ENCODE peak calls at places on chromosomes 5 and 9, in ten cellular contexts. E is hepatocyte; Y is neural progenitor cell; O is neuronal stem cell; D is mucosa of descending colon; P is adrenal gland; T is left ventricle myocardium inferior; I is naive thymus-derived CD4-positive, alpha-beta T cell; V is psoas muscle; R is uterus. Q is an unnamed sample.

GRCh38 chr9:134642385-134643181 is 980 bp downstream of the COL5A1 start:
- DNase-seq in E (peak; percentile 68), Y (peak; percentile 73), O (peak; percentile 49), D (peak; percentile 65), P (peak; percentile 53), T (peak; percentile 68), I (no peak), V (peak; percentile 75), R (peak; percentile 90), Q (no peak)

GRCh38 chr5:150464554-150465012 is 15.0 kb upstream of the RPS14 start:
- DNase-seq in E (no peak), Y (no peak), O (no peak), D (no peak), P (peak; percentile 83), T (no peak), I (no peak), V (no peak), R (peak; percentile 65), Q (no peak)

GRCh38 chr5:168699002-168699401 is 119.8 kb upstream of the PANK3 start:
- DNase-seq in E (no peak), Y (no peak), O (no peak), D (no peak), P (no peak), T (peak; percentile 50), I (no peak), V (peak; percentile 48), R (no peak), Q (no peak)

GRCh38 chr5:4518924-4519660 is 621.0 kb upstream of the ADAMTS16 start:
- DNase-seq in E (no peak), Y (peak; percentile 57), O (no peak), D (no peak), P (no peak), T (no peak), I (no peak), V (no peak), R (no peak), Q (no peak)

GRCh38 chr5:45109636-45110035 is 300.9 kb downstream of the MRPS30 start:
- DNase-seq in E (no peak), Y (no peak), O (no peak), D (no peak), P (no peak), T (no peak), I (no peak), V (no peak), R (no peak), Q (no peak)

GRCh38 chr9:134053941-134054761 is 13.7 kb downstream of the BRD3 start:
- DNase-seq in E (no peak), Y (no peak), O (no peak), D (peak; percentile 25), P (peak; percentile 17), T (peak; percentile 10), I (no peak), V (no peak), R (no peak), Q (no peak)

GRCh38 chr5:137332296-137332695 is 166.8 kb downstream of the SPOCK1 start:
- DNase-seq in E (no peak), Y (no peak), O (no peak), D (no peak), P (no peak), T (peak; percentile 18), I (no peak), V (no peak), R (no peak), Q (no peak)

GRCh38 chr9:110116543-110116885 is 91.4 kb downstream of the C9orf152 start:
- DNase-seq in E (peak; percentile 51), Y (no peak), O (no peak), D (no peak), P (no peak), T (no peak), I (no peak), V (no peak), R (peak; percentile 38), Q (no peak)

GRCh38 chr5:179008667-179009066 is 13.5 kb upstream of the GRM6 start:
- DNase-seq in E (no peak), Y (no peak), O (no peak), D (no peak), P (no peak), T (no peak), I (no peak), V (no peak), R (no peak), Q (no peak)
- H3K9me3 ChIP-seq in E (no peaks in the 10 kb centered on the region), Y (peaks cover 11% of the 10 kb centered on the region), O (peaks cover 12% of the 10 kb centered on the region), D (peaks cover 17% of the 10 kb centered on the region), P (no peaks in the 10 kb centered on the region), T (peaks cover 62% of the 10 kb centered on the region), I (no peaks in the 10 kb centered on the region), V (peaks cover 30% of the 10 kb centered on the region), R (no peaks in the 10 kb centered on the region), Q (no peaks in the 10 kb centered on the region)

GRCh38 chr5:122776143-122776542 is 1.3 kb downstream of the SNX2 start:
- DNase-seq in E (no peak), Y (no peak), O (no peak), D (no peak), P (no peak), T (no peak), I (no peak), V (no peak), R (no peak), Q (no peak)

GRCh38 chr5:122778157-122778556 is 3.3 kb downstream of the SNX2 start:
- DNase-seq in E (no peak), Y (no peak), O (no peak), D (no peak), P (no peak), T (no peak), I (no peak), V (no peak), R (no peak), Q (no peak)

GRCh38 chr5:122779451-122779850 is 4.6 kb downstream of the SNX2 start:
- DNase-seq in E (no peak), Y (no peak), O (no peak), D (no peak), P (no peak), T (no peak), I (no peak), V (no peak), R (no peak), Q (no peak)

GRCh38 chr5:122781465-122781864 is 6.6 kb downstream of the SNX2 start:
- DNase-seq in E (no peak), Y (no peak), O (no peak), D (no peak), P (no peak), T (no peak), I (no peak), V (no peak), R (no peak), Q (no peak)

GRCh38 chr5:122780296-122780695 is 5.4 kb downstream of the SNX2 start:
- DNase-seq in E (no peak), Y (no peak), O (no peak), D (no peak), P (no peak), T (no peak), I (no peak), V (no peak), R (no peak), Q (no peak)
- H3K9me3 ChIP-seq in E (no peaks in the 10 kb centered on the region), Y (no peaks in the 10 kb centered on the region), O (no peaks in the 10 kb centered on the region), D (peaks cover 1% of the 10 kb centered on the region), P (no peaks in the 10 kb centered on the region), T (peaks cover 7% of the 10 kb centered on the region), I (no peaks in the 10 kb centered on the region), V (no peaks in the 10 kb centered on the region), R (peaks cover 3% of the 10 kb centered on the region), Q (no peaks in the 10 kb centered on the region)

GRCh38 chr5:658103-658502 is 35.0 kb downstream of the TPPP start:
- DNase-seq in E (no peak), Y (no peak), O (no peak), D (no peak), P (no peak), T (no peak), I (no peak), V (no peak), R (no peak), Q (no peak)

GRCh38 chr5:657570-657969 is 35.6 kb downstream of the TPPP start:
- DNase-seq in E (no peak), Y (no peak), O (no peak), D (no peak), P (no peak), T (no peak), I (no peak), V (no peak), R (no peak), Q (no peak)

GRCh38 chr5:660491-661030 is 32.6 kb downstream of the TPPP start:
- DNase-seq in E (no peak), Y (no peak), O (no peak), D (no peak), P (no peak), T (no peak), I (no peak), V (no peak), R (no peak), Q (no peak)

GRCh38 chr5:661891-662750 is 31.0 kb downstream of the TPPP start:
- DNase-seq in E (no peak), Y (no peak), O (no peak), D (peak; percentile 49), P (no peak), T (peak; percentile 14), I (no peak), V (peak; percentile 9), R (no peak), Q (no peak)

DNA sequence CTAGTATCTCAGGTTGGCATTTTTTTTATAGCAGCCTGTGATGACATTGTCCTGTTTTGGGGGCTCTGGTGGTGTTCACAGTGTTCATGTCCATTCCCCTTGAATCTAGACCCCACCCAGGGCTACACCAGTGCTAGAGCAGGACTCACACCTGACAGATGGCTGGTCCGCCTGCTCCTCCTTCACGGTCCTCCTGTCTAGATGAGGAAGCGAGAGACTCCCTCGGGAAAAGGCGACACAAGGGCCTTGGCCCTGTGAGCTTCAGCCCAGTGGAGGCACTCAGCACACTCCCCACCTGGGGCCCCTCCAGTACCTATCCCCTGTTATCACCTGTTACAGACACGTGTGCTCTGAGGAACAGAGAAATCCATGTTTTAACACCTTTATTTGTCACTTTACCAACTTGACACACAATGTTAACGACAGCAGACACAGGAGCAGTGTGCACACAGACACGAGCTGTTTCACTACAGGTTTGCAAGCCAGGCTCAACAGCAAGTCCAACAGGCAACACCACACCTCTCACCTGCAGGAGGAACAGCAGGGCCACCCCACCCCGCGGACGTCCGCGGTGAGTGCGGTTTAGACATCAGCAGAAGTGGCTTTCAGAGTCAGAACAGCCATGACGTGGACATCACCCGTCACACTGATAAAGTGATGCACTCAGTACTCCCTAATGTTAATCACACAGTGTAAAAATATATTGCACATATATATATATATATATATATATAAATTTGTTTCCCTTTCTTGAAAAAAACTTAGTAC is 33.5 kb downstream of the TPPP start:
- DNase-seq in E (no peak), Y (no peak), O (no peak), D (peak; percentile 6), P (no peak), T (no peak), I (no peak), V (no peak), R (no peak), Q (no peak)
- H3K9me3 ChIP-seq in E (no peaks in the 10 kb centered on the region), Y (no peaks in the 10 kb centered on the region), O (peaks cover 19% of the 10 kb centered on the region), D (no peaks in the 10 kb centered on the region), P (no peaks in the 10 kb centered on the region), T (peaks cover 9% of the 10 kb centered on the region), I (no peaks in the 10 kb centered on the region), V (no peaks in the 10 kb centered on the region), R (no peaks in the 10 kb centered on the region), Q (no peaks in the 10 kb centered on the region)

GRCh38 chr9:65405253-65405652 is 120.2 kb upstream of the FOXD4L5 start:
- DNase-seq in E (no peak), Y (no peak), O (no peak), D (peak; percentile 13), P (no peak), T (no peak), I (no peak), V (no peak), R (no peak), Q (no peak)

GRCh38 chr9:65411901-65412300 is 126.9 kb upstream of the FOXD4L5 start:
- DNase-seq in E (no peak), Y (no peak), O (no peak), D (peak; percentile 14), P (no peak), T (no peak), I (no peak), V (no peak), R (no peak), Q (no peak)

GRCh38 chr9:65410926-65411325 is 125.9 kb upstream of the FOXD4L5 start:
- DNase-seq in E (no peak), Y (no peak), O (no peak), D (peak; percentile 26), P (no peak), T (no peak), I (no peak), V (no peak), R (no peak), Q (no peak)

GRCh38 chr9:65411336-65411735 is 126.3 kb upstream of the FOXD4L5 start:
- DNase-seq in E (no peak), Y (no peak), O (no peak), D (peak; percentile 11), P (no peak), T (no peak), I (no peak), V (no peak), R (no peak), Q (no peak)

GRCh38 chr9:65409471-65409980 is 124.5 kb upstream of the FOXD4L5 start:
- DNase-seq in E (no peak), Y (no peak), O (no peak), D (peak; percentile 27), P (no peak), T (no peak), I (no peak), V (no peak), R (no peak), Q (no peak)
- H3K9me3 ChIP-seq in E (no peaks in the 10 kb centered on the region), Y (peaks cover 10% of the 10 kb centered on the region), O (peaks cover 5% of the 10 kb centered on the region), D (peaks cover 60% of the 10 kb centered on the region), P (no peaks in the 10 kb centered on the region), T (no peaks in the 10 kb centered on the region), I (no peaks in the 10 kb centered on the region), V (no peaks in the 10 kb centered on the region), R (no peaks in the 10 kb centered on the region), Q (no peaks in the 10 kb centered on the region)

Q was measured in T-helper 17 cell.